ENCODE peak calls at places on chromosomes 6 and 20, in five cellular contexts. E is OCI-M1, H is NCI-H510A, S is astrocyte of the spinal cord, A is iPS-NIHi11. N is an unnamed sample.

GRCh38 chr20:3563113-3563512 is 92.3 kb downstream of the ATRN start:
- DNase-seq in A (no peak), E (no peak), S (peak; percentile 50), H (no peak), N (no peak)

GRCh38 chr6:68296126-68296525 is 339.0 kb upstream of the ADGRB3 start:
- DNase-seq in A (no peak), E (no peak), H (no peak), S (peak; percentile 83), N (no peak)

GRCh38 chr6:155315516-155315871 is 1.2 kb upstream of the TFB1M start:
- DNase-seq in S (no peak), H (no peak), A (no peak), E (peak; percentile 75), N (no peak)

GRCh38 chr6:125201961-125202729 is 48.6 kb downstream of the TPD52L1 start:
- DNase-seq in A (peak; percentile 20), H (no peak), E (peak; percentile 91), S (peak; percentile 94), N (no peak)

GRCh38 chr6:2127484-2127911 is 117.9 kb downstream of the GMDS start:
- DNase-seq in E (peak; percentile 89), A (no peak), S (no peak), H (no peak), N (no peak)

GRCh38 chr6:52990342-52990741 is 4.7 kb downstream of the GSTA4 start:
- DNase-seq in E (no peak), A (no peak), H (no peak), S (peak; percentile 25), N (no peak)

GRCh38 chr6:42276008-42276890 is 58.6 kb upstream of the MRPS10 start:
- DNase-seq in H (no peak), E (no peak), S (peak; percentile 68), A (no peak), N (peak; percentile 74)

GRCh38 chr6:44263357-44264100 is 1.8 kb downstream of the NFKBIE start:
- DNase-seq in A (no peak), S (no peak), H (no peak), E (peak; percentile 62), N (no peak)

GRCh38 chr6:51299649-51300380 is 481.1 kb downstream of the TFAP2B start:
- DNase-seq in S (no peak), A (no peak), H (no peak), E (peak; percentile 39), N (no peak)

GRCh38 chr20:3663031-3663701 is at the start of gene GFRA4:
- DNase-seq in E (no peak), A (peak; percentile 75), H (no peak), S (no peak), N (peak; percentile 36)

N was measured in D341Med.